ENCODE peak calls at places on chromosomes 2 and 18, in five cellular contexts. One of them, this sample, is unnamed.

GRCh38 chr2:101818531-101819451 is 121.3 kb downstream of the MAP4K4 start:
- DNase-seq in GM12891: no peak
- DNase-seq in HCT116: no peak
- DNase-seq in H1: no peak
- DNase-seq in transverse colon: no peak
- DNase-seq in this sample: no peak

GRCh38 chr2:102620367-102620766 is 1.0 kb downstream of the SLC9A2 start:
- DNase-seq in GM12891: no peak
- DNase-seq in HCT116: no peak
- DNase-seq in H1: no peak
- DNase-seq in transverse colon: peak
- DNase-seq in this sample: no peak

GRCh38 chr18:36402765-36403396 is 105.4 kb downstream of the FHOD3 start:
- DNase-seq in GM12891: no peak
- DNase-seq in HCT116: no peak
- DNase-seq in H1: no peak
- DNase-seq in transverse colon: peak
- DNase-seq in this sample: no peak

GRCh38 chr2:170361359-170361936 is 183.5 kb downstream of the MYO3B start:
- DNase-seq in GM12891: no peak
- DNase-seq in HCT116: peak
- DNase-seq in H1: peak
- DNase-seq in transverse colon: peak
- DNase-seq in this sample: peak

GRCh38 chr2:24359701-24360049 is 661 bp downstream of the ITSN2 start:
- DNase-seq in GM12891: no peak
- DNase-seq in HCT116: no peak
- DNase-seq in H1: no peak
- DNase-seq in transverse colon: peak
- DNase-seq in this sample: peak

GRCh38 chr2:7473135-7473771 is 556.0 kb downstream of the RNF144A start:
- DNase-seq in GM12891: no peak
- DNase-seq in HCT116: no peak
- DNase-seq in H1: no peak
- DNase-seq in transverse colon: no peak
- DNase-seq in this sample: no peak

GRCh38 chr2:3606028-3606369 is 11.1 kb downstream of the COLEC11 start:
- DNase-seq in GM12891: no peak
- DNase-seq in HCT116: no peak
- DNase-seq in H1: no peak
- DNase-seq in transverse colon: no peak
- DNase-seq in this sample: no peak

GRCh38 chr2:191032588-191033429 is 18.8 kb upstream of the STAT1 start:
- DNase-seq in GM12891: no peak
- DNase-seq in HCT116: no peak
- DNase-seq in H1: no peak
- DNase-seq in transverse colon: no peak
- DNase-seq in this sample: peak

GRCh38 chr18:30328839-30329238 is 713.7 kb downstream of the DSC3 start:
- DNase-seq in GM12891: no peak
- DNase-seq in HCT116: peak
- DNase-seq in H1: no peak
- DNase-seq in transverse colon: no peak
- DNase-seq in this sample: no peak

GRCh38 chr2:79512442-79513401 is at the start of gene CTNNA2:
- DNase-seq in GM12891: peak
- DNase-seq in HCT116: no peak
- DNase-seq in H1: peak
- DNase-seq in transverse colon: peak
- DNase-seq in this sample: peak

GRCh38 chr2:57760448-57760847 is 286.2 kb upstream of the VRK2 start:
- DNase-seq in GM12891: no peak
- DNase-seq in HCT116: no peak
- DNase-seq in H1: no peak
- DNase-seq in transverse colon: no peak
- DNase-seq in this sample: no peak

GRCh38 chr2:37379881-37380296 is 35.5 kb downstream of the QPCT start:
- DNase-seq in GM12891: no peak
- DNase-seq in HCT116: no peak
- DNase-seq in H1: no peak
- DNase-seq in transverse colon: no peak
- DNase-seq in this sample: no peak

GRCh38 chr18:51137051-51137729 is 60.3 kb downstream of the MEX3C start:
- DNase-seq in GM12891: no peak
- DNase-seq in HCT116: no peak
- DNase-seq in H1: no peak
- DNase-seq in transverse colon: no peak
- DNase-seq in this sample: no peak

GRCh38 chr2:69692424-69692823 is 48.9 kb upstream of the AAK1 start:
- DNase-seq in GM12891: no peak
- DNase-seq in HCT116: no peak
- DNase-seq in H1: no peak
- DNase-seq in transverse colon: no peak
- DNase-seq in this sample: no peak

GRCh38 chr2:207255565-207255964 is 89.8 kb upstream of the KLF7 start:
- DNase-seq in GM12891: no peak
- DNase-seq in HCT116: no peak
- DNase-seq in H1: no peak
- DNase-seq in transverse colon: no peak
- DNase-seq in this sample: peak

GRCh38 chr18:79625195-79625923 is 54.2 kb upstream of the CTDP1 start:
- DNase-seq in GM12891: no peak
- DNase-seq in HCT116: no peak
- DNase-seq in H1: no peak
- DNase-seq in transverse colon: peak
- DNase-seq in this sample: no peak

GRCh38 chr2:8906208-8906607 is 68.8 kb upstream of the KIDINS220 start:
- DNase-seq in GM12891: no peak
- DNase-seq in HCT116: peak
- DNase-seq in H1: no peak
- DNase-seq in transverse colon: peak
- DNase-seq in this sample: peak

DNA sequence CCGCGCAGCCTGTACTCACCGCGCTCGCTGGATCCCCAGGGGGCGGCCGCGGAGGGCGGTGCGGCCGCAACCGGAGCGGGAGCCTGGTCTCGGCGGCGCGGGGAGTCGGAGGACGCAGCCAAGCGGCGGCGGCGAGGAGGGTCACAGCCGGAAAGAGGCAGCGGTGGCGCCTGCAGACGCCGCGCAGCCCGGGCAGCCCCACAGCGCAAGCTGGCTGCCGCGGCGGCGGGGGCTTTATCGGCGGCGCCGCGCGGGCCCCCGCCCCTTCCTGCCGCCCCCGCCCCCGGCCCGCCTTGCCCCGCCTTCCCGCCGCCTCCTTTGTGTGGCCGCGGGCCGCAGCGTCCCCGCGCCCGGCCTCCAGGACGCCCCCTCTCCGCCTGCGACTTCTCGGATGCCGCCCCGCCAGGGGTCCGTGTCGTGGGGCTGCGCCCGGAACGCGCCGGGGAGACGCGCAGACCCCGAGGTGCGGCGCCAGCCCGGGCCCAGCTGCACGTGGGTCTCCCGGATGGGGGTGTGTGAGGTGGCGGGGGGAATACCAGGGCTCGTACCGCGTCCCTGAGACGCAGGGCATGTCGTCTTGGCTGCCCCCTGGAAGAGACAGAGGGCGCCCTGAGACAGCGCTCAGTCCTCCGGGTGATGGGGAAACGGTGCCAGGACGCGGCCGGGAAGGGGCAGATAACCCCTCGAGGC is at the start of gene SERPINE2:
- DNase-seq in GM12891: peak
- DNase-seq in HCT116: peak
- DNase-seq in H1: no peak
- DNase-seq in transverse colon: peak
- DNase-seq in this sample: peak
- TF ChIP-seq POLR2A in GM12891: no peak
- TF ChIP-seq POLR2A in HCT116: peak
- TF ChIP-seq POLR2A in H1: no peak
- TF ChIP-seq POLR2A in transverse colon: no peak
- TF ChIP-seq POLR2A in this sample: no peak

DNA sequence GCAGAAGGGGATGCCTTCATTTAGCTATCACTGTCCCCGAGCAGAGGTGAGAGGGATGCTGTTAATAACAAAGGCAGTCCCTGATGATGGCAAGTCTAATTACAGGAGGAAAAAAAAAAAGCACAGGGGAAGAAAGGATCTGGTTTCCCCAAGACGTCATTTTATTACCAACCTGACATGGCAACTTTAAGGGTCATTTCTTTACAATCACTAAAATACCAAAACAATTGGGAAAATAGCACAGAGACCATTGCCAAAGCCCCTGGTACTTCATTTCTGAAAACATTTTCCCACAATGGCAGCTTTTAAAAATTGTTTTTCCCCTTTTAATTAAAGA is 337.9 kb upstream of the FIGN start:
- DNase-seq in GM12891: no peak
- DNase-seq in HCT116: no peak
- DNase-seq in H1: no peak
- DNase-seq in transverse colon: no peak
- DNase-seq in this sample: no peak
- TF ChIP-seq POLR2A in GM12891: no peak
- TF ChIP-seq POLR2A in HCT116: no peak
- TF ChIP-seq POLR2A in H1: no peak
- TF ChIP-seq POLR2A in transverse colon: no peak
- TF ChIP-seq POLR2A in this sample: no peak

GRCh38 chr2:178074123-178075005 is 1.8 kb upstream of the PDE11A start:
- DNase-seq in GM12891: no peak
- DNase-seq in HCT116: no peak
- DNase-seq in H1: no peak
- DNase-seq in transverse colon: no peak
- DNase-seq in this sample: peak

GRCh38 chr2:178075006-178075326 is 2.4 kb upstream of the PDE11A start:
- DNase-seq in GM12891: no peak
- DNase-seq in HCT116: no peak
- DNase-seq in H1: no peak
- DNase-seq in transverse colon: no peak
- DNase-seq in this sample: no peak

GRCh38 chr2:178070824-178071223 is 1.8 kb downstream of the PDE11A start:
- DNase-seq in GM12891: no peak
- DNase-seq in HCT116: no peak
- DNase-seq in H1: no peak
- DNase-seq in transverse colon: no peak
- DNase-seq in this sample: no peak

GRCh38 chr2:178072000-178072382 is 586 bp downstream of the PDE11A start:
- DNase-seq in GM12891: no peak
- DNase-seq in HCT116: no peak
- DNase-seq in H1: no peak
- DNase-seq in transverse colon: no peak
- DNase-seq in this sample: no peak

GRCh38 chr2:178072383-178073301 is at the start of gene PDE11A:
- DNase-seq in GM12891: no peak
- DNase-seq in HCT116: peak
- DNase-seq in H1: peak
- DNase-seq in transverse colon: peak
- DNase-seq in this sample: peak
- TF ChIP-seq POLR2A in GM12891: no peak
- TF ChIP-seq POLR2A in HCT116: peak
- TF ChIP-seq POLR2A in H1: no peak
- TF ChIP-seq POLR2A in transverse colon: peak
- TF ChIP-seq POLR2A in this sample: no peak

GRCh38 chr2:74549685-74549971 is 4.1 kb downstream of the LOXL3 start:
- DNase-seq in GM12891: no peak
- DNase-seq in HCT116: no peak
- DNase-seq in H1: no peak
- DNase-seq in transverse colon: no peak
- DNase-seq in this sample: no peak

GRCh38 chr2:74548285-74548918 is 5.3 kb downstream of the LOXL3 start:
- DNase-seq in GM12891: no peak
- DNase-seq in HCT116: no peak
- DNase-seq in H1: no peak
- DNase-seq in transverse colon: no peak
- DNase-seq in this sample: no peak

GRCh38 chr2:74550231-74550630 is 3.5 kb downstream of the LOXL3 start:
- DNase-seq in GM12891: no peak
- DNase-seq in HCT116: no peak
- DNase-seq in H1: no peak
- DNase-seq in transverse colon: no peak
- DNase-seq in this sample: no peak

GRCh38 chr2:74551530-74551929 is 2.2 kb downstream of the LOXL3 start:
- DNase-seq in GM12891: no peak
- DNase-seq in HCT116: no peak
- DNase-seq in H1: no peak
- DNase-seq in transverse colon: no peak
- DNase-seq in this sample: no peak

DNA sequence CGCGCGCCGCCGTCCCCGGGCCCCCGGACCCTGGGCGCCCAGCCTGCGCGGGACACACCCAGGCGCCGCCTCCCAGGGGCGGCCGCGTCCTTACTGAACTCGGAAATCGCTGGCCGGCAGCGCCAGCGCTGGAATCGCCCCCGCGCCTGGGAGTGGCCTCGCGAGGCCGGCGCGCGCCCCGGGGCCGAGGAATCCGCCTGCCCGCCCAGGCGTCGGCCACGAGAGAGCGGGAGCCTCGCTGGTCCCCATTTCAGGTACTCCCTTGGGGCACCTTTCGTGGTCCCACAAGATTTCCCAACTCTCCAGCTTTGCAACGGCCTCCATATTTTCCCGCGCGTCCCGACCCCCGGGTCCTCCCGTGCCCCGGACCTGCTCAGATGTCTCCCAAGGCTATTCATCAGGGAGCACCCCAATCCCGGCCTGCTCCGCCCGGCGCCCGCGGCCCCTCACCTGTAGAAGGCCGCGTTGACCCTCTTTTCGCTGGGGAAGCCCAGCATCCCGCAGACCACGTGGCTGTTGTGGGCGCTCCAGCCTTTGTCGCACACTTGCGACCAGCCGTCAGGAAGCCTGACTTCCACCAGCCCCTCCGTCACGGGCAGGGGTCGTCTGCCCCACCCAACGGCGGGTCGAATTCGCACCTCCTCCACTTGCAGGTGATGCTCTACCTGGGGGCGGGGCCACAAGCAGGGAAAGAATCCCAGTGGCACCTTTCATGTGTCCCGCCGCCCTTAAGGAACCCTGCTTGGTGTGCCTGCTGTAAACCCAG is 4.6 kb downstream of the LOXL3 start:
- DNase-seq in GM12891: no peak
- DNase-seq in HCT116: no peak
- DNase-seq in H1: no peak
- DNase-seq in transverse colon: peak
- DNase-seq in this sample: peak
- TF ChIP-seq POLR2A in GM12891: peak
- TF ChIP-seq POLR2A in HCT116: peak
- TF ChIP-seq POLR2A in H1: no peak
- TF ChIP-seq POLR2A in transverse colon: no peak
- TF ChIP-seq POLR2A in this sample: peak

GRCh38 chr2:27356382-27357181 is at the start of gene GTF3C2:
- DNase-seq in GM12891: peak
- DNase-seq in HCT116: peak
- DNase-seq in H1: peak
- DNase-seq in transverse colon: peak
- DNase-seq in this sample: peak
- TF ChIP-seq POLR2A in GM12891: peak
- TF ChIP-seq POLR2A in HCT116: no peak
- TF ChIP-seq POLR2A in H1: peak
- TF ChIP-seq POLR2A in transverse colon: peak
- TF ChIP-seq POLR2A in this sample: peak